ENCODE peak calls at places on chromosomes 4 and X, in five cellular contexts. Q is CD8-positive, alpha-beta T cell; F is prostate gland; V is cardiac fibroblast; O is lung. I is an unnamed sample.

GRCh38 chrX:24341795-24342194 is 18.6 kb upstream of the SUPT20HL1 start:
- DNase-seq in V (peak; percentile 74), F (no peak), O (no peak), Q (no peak), I (no peak)

GRCh38 chrX:41515376-41515775 is 68.2 kb downstream of the NYX start:
- DNase-seq in Q (no peak), F (no peak), V (no peak), O (no peak), I (no peak)

GRCh38 chr4:177478496-177478895 is 36.3 kb upstream of the AGA start:
- DNase-seq in Q (no peak), V (peak; percentile 2), F (no peak), O (no peak), I (no peak)

GRCh38 chr4:174036111-174036510 is 247.4 kb downstream of the FBXO8 start:
- DNase-seq in V (peak; percentile 15), O (no peak), Q (no peak), F (no peak), I (no peak)

GRCh38 chrX:43557792-43558191 is 98.3 kb upstream of the MAOA start:
- DNase-seq in Q (peak; percentile 35), V (peak; percentile 75), O (peak; percentile 53), F (peak; percentile 36), I (peak; percentile 22)

GRCh38 chr4:337143-337931 is at the start of gene ZNF141:
- DNase-seq in O (peak; percentile 97), Q (peak; percentile 84), F (peak; percentile 98), V (peak; percentile 98), I (peak; percentile 88)

GRCh38 chr4:41256740-41257256 is at the start of gene UCHL1:
- DNase-seq in F (no peak), O (no peak), Q (no peak), V (peak; percentile 80), I (no peak)

GRCh38 chr4:75037253-75037652 is 104.3 kb downstream of the PARM1 start:
- DNase-seq in F (no peak), O (no peak), Q (no peak), V (no peak), I (no peak)

GRCh38 chrX:55908685-55909212 is 191.2 kb downstream of the RRAGB start:
- DNase-seq in Q (no peak), F (peak; percentile 4), V (peak; percentile 15), O (no peak), I (no peak)

GRCh38 chr4:113764720-113765264 is 3.3 kb upstream of the CAMK2D start:
- DNase-seq in O (no peak), Q (no peak), V (no peak), F (no peak), I (no peak)

GRCh38 chr4:55791666-55792065 is 27.9 kb upstream of the EXOC1L start:
- DNase-seq in V (peak; percentile 45), F (no peak), O (no peak), Q (no peak), I (no peak)

GRCh38 chrX:71541546-71542022 is 8.7 kb downstream of the OGT start:
- DNase-seq in O (no peak), F (no peak), V (peak; percentile 77), Q (no peak), I (no peak)

GRCh38 chr4:54109226-54110018 is 9.5 kb downstream of the GSX2 start:
- DNase-seq in V (no peak), F (no peak), O (no peak), Q (no peak), I (no peak)

GRCh38 chr4:187304131-187304530 is 580.5 kb upstream of the FAT1 start:
- DNase-seq in V (no peak), O (no peak), Q (no peak), F (no peak), I (no peak)

GRCh38 chrX:120560405-120560841 is 339 bp downstream of the CUL4B start:
- DNase-seq in F (peak; percentile 20), V (no peak), Q (peak; percentile 21), O (peak; percentile 29), I (peak; percentile 23)

GRCh38 chr4:117560329-117560728 is 474.0 kb upstream of the NDST3 start:
- DNase-seq in O (no peak), Q (no peak), V (no peak), F (no peak), I (no peak)

GRCh38 chrX:120794525-120794975 is 81.1 kb downstream of the CT47B1 start:
- DNase-seq in V (peak; percentile 61), Q (no peak), F (no peak), O (no peak), I (no peak)

GRCh38 chr4:78945638-78946179 is 6.5 kb upstream of the PAQR3 start:
- DNase-seq in O (no peak), V (no peak), F (no peak), Q (no peak), I (no peak)

DNA sequence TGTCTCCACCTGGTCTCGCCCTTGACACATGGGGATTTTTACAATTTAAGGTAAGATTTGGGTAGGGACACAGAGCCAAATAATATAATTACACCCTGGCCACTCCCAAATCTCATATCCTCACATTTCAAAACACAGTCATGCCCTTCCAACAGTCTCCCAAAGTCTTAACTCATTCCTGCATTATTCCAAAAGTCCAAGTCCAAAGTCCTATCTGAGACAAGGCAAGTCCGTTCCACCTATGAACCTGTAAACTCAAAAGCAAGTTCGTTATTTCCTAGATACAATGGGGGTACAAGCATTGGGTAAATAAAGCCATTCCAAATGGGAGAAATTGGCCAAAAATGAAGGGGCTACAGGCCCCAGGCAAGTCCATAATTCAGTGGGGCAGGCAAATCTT is 380.8 kb downstream of the CXXC4 start:
- DNase-seq in Q (no peak), F (no peak), V (no peak), O (no peak), I (no peak)
- TF ChIP-seq CTCF in Q (no peak), F (no peak), V (no peak), O (no peak), I (no peak)

GRCh38 chrX:6645216-6645615 is 110.3 kb upstream of the VCX3A start:
- DNase-seq in F (no peak), O (no peak), Q (no peak), V (no peak), I (no peak)

GRCh38 chrX:6640727-6641126 is 105.8 kb upstream of the VCX3A start:
- DNase-seq in O (no peak), F (no peak), Q (no peak), V (no peak), I (no peak)

DNA sequence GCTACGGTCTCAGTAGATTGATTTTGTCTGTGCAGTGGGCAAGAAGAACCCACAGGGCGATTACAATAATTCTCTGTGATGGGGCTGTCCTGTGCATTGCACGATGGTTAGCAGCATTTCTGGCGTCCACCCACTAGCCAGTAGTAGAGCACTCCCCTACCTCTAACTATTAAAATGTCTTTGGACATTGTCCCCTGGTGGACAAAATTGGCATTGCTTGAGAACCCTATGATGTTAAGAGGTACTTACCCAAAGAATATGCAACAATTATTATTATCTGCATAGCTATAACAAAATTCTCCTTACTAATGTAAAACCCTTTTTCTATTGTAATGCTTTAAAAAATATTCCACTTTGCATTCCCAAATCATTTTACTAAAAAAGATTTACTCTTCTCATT is 109.5 kb upstream of the VCX3A start:
- DNase-seq in Q (no peak), V (no peak), F (no peak), O (no peak), I (no peak)
- TF ChIP-seq CTCF in Q (no peak), V (peak; percentile 7), F (no peak), O (no peak), I (no peak)

DNA sequence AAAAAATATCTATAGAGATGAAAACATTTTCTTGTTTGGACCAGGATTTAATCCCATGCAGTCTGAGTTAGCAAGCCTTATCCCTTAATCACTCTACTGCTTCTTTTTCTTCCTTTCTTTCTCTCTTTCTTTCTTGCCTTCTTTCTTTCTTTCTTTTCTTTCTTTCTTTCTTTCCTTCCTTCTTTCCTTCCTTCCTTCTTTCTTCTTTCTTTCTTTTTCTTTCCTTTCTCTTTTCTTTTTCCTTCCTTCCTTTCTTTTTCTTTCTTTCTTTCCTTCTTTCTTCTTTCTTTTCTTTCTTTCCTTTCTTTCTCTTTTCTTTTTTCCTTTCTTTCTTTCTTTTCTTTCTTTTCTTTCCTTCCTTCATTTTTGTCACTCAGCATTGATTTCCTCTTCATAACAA is 434.6 kb downstream of the FAT4 start:
- DNase-seq in O (no peak), Q (no peak), F (no peak), V (no peak), I (no peak)
- TF ChIP-seq CTCF in O (no peak), Q (no peak), F (no peak), V (no peak), I (no peak)

GRCh38 chrX:139495324-139495723 is 35.2 kb upstream of the F9 start:
- DNase-seq in Q (no peak), F (no peak), O (no peak), V (no peak), I (no peak)
- TF ChIP-seq CTCF in Q (no peak), F (no peak), O (no peak), V (no peak), I (no peak)

GRCh38 chr4:115233600-115233999 is 120.2 kb upstream of the NDST4 start:
- DNase-seq in Q (no peak), F (no peak), O (no peak), V (no peak), I (no peak)

GRCh38 chr4:115228851-115229250 is 115.4 kb upstream of the NDST4 start:
- DNase-seq in F (no peak), O (no peak), Q (no peak), V (no peak), I (no peak)

GRCh38 chr4:115229873-115230272 is 116.5 kb upstream of the NDST4 start:
- DNase-seq in Q (no peak), F (no peak), O (no peak), V (no peak), I (no peak)

GRCh38 chr4:115234405-115235093 is 121.1 kb upstream of the NDST4 start:
- DNase-seq in Q (no peak), O (no peak), F (no peak), V (no peak), I (no peak)
- TF ChIP-seq CTCF in Q (no peak), O (no peak), F (no peak), V (no peak), I (peak; percentile 54)

I was measured in natural killer cell.